ENCODE peak calls at places on chromosomes 16 and 17, in six cellular contexts. One of them, this sample, is unnamed.

GRCh38 chr16:75764154-75764768 is 38.0 kb upstream of the CPHXL start:
- DNase-seq in hippocampal formation: peak
- DNase-seq in heart left ventricle: peak
- DNase-seq in stimulated activated naive CD4-positive, alpha-beta T cell: peak
- DNase-seq in T-helper 1 cell: peak
- DNase-seq in progenitor cell of endocrine pancreas: peak
- DNase-seq in this sample: peak

GRCh38 chr17:45451131-45451530 is 18.5 kb upstream of the ARHGAP27 start:
- DNase-seq in progenitor cell of endocrine pancreas: no peak
- DNase-seq in T-helper 1 cell: no peak
- DNase-seq in heart left ventricle: no peak
- DNase-seq in stimulated activated naive CD4-positive, alpha-beta T cell: no peak
- DNase-seq in hippocampal formation: no peak
- DNase-seq in this sample: no peak

GRCh38 chr16:79751785-79752184 is 151.2 kb upstream of the MAF start:
- DNase-seq in hippocampal formation: peak
- DNase-seq in T-helper 1 cell: no peak
- DNase-seq in heart left ventricle: peak
- DNase-seq in stimulated activated naive CD4-positive, alpha-beta T cell: no peak
- DNase-seq in progenitor cell of endocrine pancreas: no peak
- DNase-seq in this sample: no peak

GRCh38 chr16:17817260-17817659 is 346.5 kb upstream of the XYLT1 start:
- DNase-seq in heart left ventricle: no peak
- DNase-seq in hippocampal formation: no peak
- DNase-seq in stimulated activated naive CD4-positive, alpha-beta T cell: no peak
- DNase-seq in T-helper 1 cell: no peak
- DNase-seq in progenitor cell of endocrine pancreas: no peak
- DNase-seq in this sample: no peak

GRCh38 chr17:40111221-40112128 is 10.3 kb upstream of the MSL1 start:
- DNase-seq in progenitor cell of endocrine pancreas: peak
- DNase-seq in heart left ventricle: peak
- DNase-seq in stimulated activated naive CD4-positive, alpha-beta T cell: peak
- DNase-seq in T-helper 1 cell: peak
- DNase-seq in hippocampal formation: peak
- DNase-seq in this sample: peak

GRCh38 chr16:89326721-89327120 is 109.2 kb downstream of the ZNF778 start:
- DNase-seq in T-helper 1 cell: no peak
- DNase-seq in hippocampal formation: no peak
- DNase-seq in progenitor cell of endocrine pancreas: no peak
- DNase-seq in heart left ventricle: no peak
- DNase-seq in stimulated activated naive CD4-positive, alpha-beta T cell: no peak
- DNase-seq in this sample: no peak

GRCh38 chr16:4370570-4371480 is 823 bp upstream of the VASN start:
- DNase-seq in progenitor cell of endocrine pancreas: no peak
- DNase-seq in stimulated activated naive CD4-positive, alpha-beta T cell: no peak
- DNase-seq in heart left ventricle: peak
- DNase-seq in hippocampal formation: no peak
- DNase-seq in T-helper 1 cell: no peak
- DNase-seq in this sample: peak

GRCh38 chr17:918102-918740 is 61.4 kb downstream of the NXN start:
- DNase-seq in stimulated activated naive CD4-positive, alpha-beta T cell: no peak
- DNase-seq in T-helper 1 cell: no peak
- DNase-seq in hippocampal formation: no peak
- DNase-seq in progenitor cell of endocrine pancreas: no peak
- DNase-seq in heart left ventricle: no peak
- DNase-seq in this sample: peak

GRCh38 chr17:76631821-76632565 is 11.6 kb downstream of the ST6GALNAC1 start:
- DNase-seq in heart left ventricle: no peak
- DNase-seq in hippocampal formation: no peak
- DNase-seq in stimulated activated naive CD4-positive, alpha-beta T cell: no peak
- DNase-seq in T-helper 1 cell: no peak
- DNase-seq in progenitor cell of endocrine pancreas: no peak
- DNase-seq in this sample: no peak

GRCh38 chr17:76161619-76162222 is 20.7 kb upstream of the FOXJ1 start:
- DNase-seq in progenitor cell of endocrine pancreas: no peak
- DNase-seq in stimulated activated naive CD4-positive, alpha-beta T cell: no peak
- DNase-seq in hippocampal formation: no peak
- DNase-seq in heart left ventricle: no peak
- DNase-seq in T-helper 1 cell: no peak
- DNase-seq in this sample: no peak

GRCh38 chr16:31458073-31458834 is 1.0 kb upstream of the ARMC5 start:
- DNase-seq in hippocampal formation: peak
- DNase-seq in progenitor cell of endocrine pancreas: no peak
- DNase-seq in heart left ventricle: no peak
- DNase-seq in T-helper 1 cell: peak
- DNase-seq in stimulated activated naive CD4-positive, alpha-beta T cell: peak
- DNase-seq in this sample: no peak

GRCh38 chr17:6361733-6362132 is 73.2 kb downstream of the AIPL1 start:
- DNase-seq in T-helper 1 cell: no peak
- DNase-seq in stimulated activated naive CD4-positive, alpha-beta T cell: no peak
- DNase-seq in heart left ventricle: no peak
- DNase-seq in progenitor cell of endocrine pancreas: no peak
- DNase-seq in hippocampal formation: no peak
- DNase-seq in this sample: no peak

GRCh38 chr16:4489030-4489429 is 12.8 kb downstream of the HMOX2 start:
- DNase-seq in heart left ventricle: no peak
- DNase-seq in hippocampal formation: no peak
- DNase-seq in T-helper 1 cell: no peak
- DNase-seq in progenitor cell of endocrine pancreas: no peak
- DNase-seq in stimulated activated naive CD4-positive, alpha-beta T cell: no peak
- DNase-seq in this sample: no peak

GRCh38 chr17:66952681-66953638 is 11.5 kb upstream of the CACNG4 start:
- DNase-seq in stimulated activated naive CD4-positive, alpha-beta T cell: no peak
- DNase-seq in T-helper 1 cell: no peak
- DNase-seq in heart left ventricle: no peak
- DNase-seq in progenitor cell of endocrine pancreas: no peak
- DNase-seq in hippocampal formation: no peak
- DNase-seq in this sample: no peak

GRCh38 chr17:2033128-2033527 is 3.2 kb downstream of the DPH1 start:
- DNase-seq in hippocampal formation: no peak
- DNase-seq in progenitor cell of endocrine pancreas: no peak
- DNase-seq in T-helper 1 cell: no peak
- DNase-seq in stimulated activated naive CD4-positive, alpha-beta T cell: no peak
- DNase-seq in heart left ventricle: no peak
- DNase-seq in this sample: no peak

GRCh38 chr16:87538160-87538559 is 45.3 kb upstream of the ZCCHC14 start:
- DNase-seq in T-helper 1 cell: no peak
- DNase-seq in heart left ventricle: no peak
- DNase-seq in stimulated activated naive CD4-positive, alpha-beta T cell: no peak
- DNase-seq in hippocampal formation: no peak
- DNase-seq in progenitor cell of endocrine pancreas: no peak
- DNase-seq in this sample: no peak

GRCh38 chr17:31686495-31686894 is 172.5 kb downstream of the COPRS start:
- DNase-seq in T-helper 1 cell: no peak
- DNase-seq in stimulated activated naive CD4-positive, alpha-beta T cell: no peak
- DNase-seq in hippocampal formation: no peak
- DNase-seq in progenitor cell of endocrine pancreas: no peak
- DNase-seq in heart left ventricle: no peak
- DNase-seq in this sample: no peak

GRCh38 chr17:9839433-9839832 is 13.7 kb downstream of the GLP2R start:
- DNase-seq in progenitor cell of endocrine pancreas: no peak
- DNase-seq in heart left ventricle: no peak
- DNase-seq in T-helper 1 cell: no peak
- DNase-seq in hippocampal formation: no peak
- DNase-seq in stimulated activated naive CD4-positive, alpha-beta T cell: no peak
- DNase-seq in this sample: no peak

GRCh38 chr16:64590516-64590915 is 531.3 kb downstream of the CDH11 start:
- DNase-seq in stimulated activated naive CD4-positive, alpha-beta T cell: no peak
- DNase-seq in T-helper 1 cell: no peak
- DNase-seq in progenitor cell of endocrine pancreas: no peak
- DNase-seq in hippocampal formation: no peak
- DNase-seq in heart left ventricle: no peak
- DNase-seq in this sample: no peak

GRCh38 chr16:15518412-15519351 is 84.3 kb downstream of the BMERB1 start:
- DNase-seq in stimulated activated naive CD4-positive, alpha-beta T cell: no peak
- DNase-seq in progenitor cell of endocrine pancreas: no peak
- DNase-seq in heart left ventricle: peak
- DNase-seq in hippocampal formation: no peak
- DNase-seq in T-helper 1 cell: no peak
- DNase-seq in this sample: peak

GRCh38 chr17:2749784-2750181 is 331 bp upstream of the CCDC92B start:
- DNase-seq in hippocampal formation: no peak
- DNase-seq in progenitor cell of endocrine pancreas: peak
- DNase-seq in T-helper 1 cell: peak
- DNase-seq in stimulated activated naive CD4-positive, alpha-beta T cell: peak
- DNase-seq in heart left ventricle: peak
- DNase-seq in this sample: peak

GRCh38 chr17:62968445-62968923 is 2.4 kb downstream of the TANC2 start:
- DNase-seq in hippocampal formation: peak
- DNase-seq in progenitor cell of endocrine pancreas: no peak
- DNase-seq in T-helper 1 cell: peak
- DNase-seq in stimulated activated naive CD4-positive, alpha-beta T cell: peak
- DNase-seq in heart left ventricle: peak
- DNase-seq in this sample: peak

GRCh38 chr17:39920218-39921210 is 2.1 kb upstream of the GSDMB start:
- DNase-seq in heart left ventricle: no peak
- DNase-seq in progenitor cell of endocrine pancreas: no peak
- DNase-seq in T-helper 1 cell: peak
- DNase-seq in hippocampal formation: no peak
- DNase-seq in stimulated activated naive CD4-positive, alpha-beta T cell: peak
- DNase-seq in this sample: no peak